ENCODE peak calls at places on chromosome 14, in seven cellular contexts. One of them, this sample, is unnamed.

GRCh38 chr14:104892517-104893434 is 27.7 kb downstream of the CEP170B start:
- DNase-seq in stimulated activated CD4-positive, alpha-beta T cell treated with anti-CD3 and anti-CD28 coated beads, Interleukin-1b, Interleukin-23, amount 100 ng/mL, for 24 hours: no peak
- DNase-seq in NCI-H510A treated with DMSO at 0.1 percent for 48 hours: no peak
- DNase-seq in heart left ventricle: peak
- DNase-seq in tibial artery: peak
- DNase-seq in activated gamma-delta T cell treated with Interleukin-2 at 50 U/mL for 16 hours: no peak
- DNase-seq in fibroblast of lung: no peak
- DNase-seq in this sample: no peak

GRCh38 chr14:35333347-35333730 is 41.2 kb downstream of the PSMA6 start:
- DNase-seq in tibial artery: no peak
- DNase-seq in fibroblast of lung: no peak
- DNase-seq in activated gamma-delta T cell treated with Interleukin-2 at 50 U/mL for 16 hours: no peak
- DNase-seq in heart left ventricle: no peak
- DNase-seq in NCI-H510A treated with DMSO at 0.1 percent for 48 hours: no peak
- DNase-seq in stimulated activated CD4-positive, alpha-beta T cell treated with anti-CD3 and anti-CD28 coated beads, Interleukin-1b, Interleukin-23, amount 100 ng/mL, for 24 hours: no peak
- DNase-seq in this sample: no peak

GRCh38 chr14:49849213-49849847 is 3.3 kb downstream of the NEMF start:
- DNase-seq in heart left ventricle: no peak
- DNase-seq in NCI-H510A treated with DMSO at 0.1 percent for 48 hours: peak
- DNase-seq in stimulated activated CD4-positive, alpha-beta T cell treated with anti-CD3 and anti-CD28 coated beads, Interleukin-1b, Interleukin-23, amount 100 ng/mL, for 24 hours: no peak
- DNase-seq in fibroblast of lung: no peak
- DNase-seq in tibial artery: no peak
- DNase-seq in activated gamma-delta T cell treated with Interleukin-2 at 50 U/mL for 16 hours: no peak
- DNase-seq in this sample: no peak

GRCh38 chr14:96126339-96126770 is 78.3 kb upstream of the BDKRB2 start:
- DNase-seq in activated gamma-delta T cell treated with Interleukin-2 at 50 U/mL for 16 hours: no peak
- DNase-seq in tibial artery: no peak
- DNase-seq in stimulated activated CD4-positive, alpha-beta T cell treated with anti-CD3 and anti-CD28 coated beads, Interleukin-1b, Interleukin-23, amount 100 ng/mL, for 24 hours: no peak
- DNase-seq in fibroblast of lung: no peak
- DNase-seq in NCI-H510A treated with DMSO at 0.1 percent for 48 hours: no peak
- DNase-seq in heart left ventricle: no peak
- DNase-seq in this sample: no peak

GRCh38 chr14:90421001-90421580 is 24.3 kb downstream of the CALM1 start:
- DNase-seq in heart left ventricle: no peak
- DNase-seq in fibroblast of lung: no peak
- DNase-seq in stimulated activated CD4-positive, alpha-beta T cell treated with anti-CD3 and anti-CD28 coated beads, Interleukin-1b, Interleukin-23, amount 100 ng/mL, for 24 hours: no peak
- DNase-seq in tibial artery: no peak
- DNase-seq in NCI-H510A treated with DMSO at 0.1 percent for 48 hours: no peak
- DNase-seq in activated gamma-delta T cell treated with Interleukin-2 at 50 U/mL for 16 hours: no peak
- DNase-seq in this sample: no peak

GRCh38 chr14:61178226-61179060 is 102.7 kb downstream of the TMEM30B start:
- DNase-seq in heart left ventricle: no peak
- DNase-seq in stimulated activated CD4-positive, alpha-beta T cell treated with anti-CD3 and anti-CD28 coated beads, Interleukin-1b, Interleukin-23, amount 100 ng/mL, for 24 hours: no peak
- DNase-seq in activated gamma-delta T cell treated with Interleukin-2 at 50 U/mL for 16 hours: no peak
- DNase-seq in fibroblast of lung: peak
- DNase-seq in tibial artery: peak
- DNase-seq in NCI-H510A treated with DMSO at 0.1 percent for 48 hours: no peak
- DNase-seq in this sample: peak

GRCh38 chr14:60349663-60350365 is 100.8 kb downstream of the PPM1A start:
- DNase-seq in tibial artery: no peak
- DNase-seq in stimulated activated CD4-positive, alpha-beta T cell treated with anti-CD3 and anti-CD28 coated beads, Interleukin-1b, Interleukin-23, amount 100 ng/mL, for 24 hours: no peak
- DNase-seq in activated gamma-delta T cell treated with Interleukin-2 at 50 U/mL for 16 hours: peak
- DNase-seq in NCI-H510A treated with DMSO at 0.1 percent for 48 hours: peak
- DNase-seq in heart left ventricle: no peak
- DNase-seq in fibroblast of lung: peak
- DNase-seq in this sample: no peak

GRCh38 chr14:54267172-54267571 is 129.6 kb upstream of the CDKN3 start:
- DNase-seq in fibroblast of lung: peak
- DNase-seq in activated gamma-delta T cell treated with Interleukin-2 at 50 U/mL for 16 hours: no peak
- DNase-seq in tibial artery: no peak
- DNase-seq in NCI-H510A treated with DMSO at 0.1 percent for 48 hours: no peak
- DNase-seq in heart left ventricle: no peak
- DNase-seq in stimulated activated CD4-positive, alpha-beta T cell treated with anti-CD3 and anti-CD28 coated beads, Interleukin-1b, Interleukin-23, amount 100 ng/mL, for 24 hours: no peak
- DNase-seq in this sample: no peak

GRCh38 chr14:99663716-99664635 is 19.0 kb downstream of the HHIPL1 start:
- DNase-seq in fibroblast of lung: no peak
- DNase-seq in activated gamma-delta T cell treated with Interleukin-2 at 50 U/mL for 16 hours: no peak
- DNase-seq in NCI-H510A treated with DMSO at 0.1 percent for 48 hours: no peak
- DNase-seq in tibial artery: no peak
- DNase-seq in heart left ventricle: no peak
- DNase-seq in stimulated activated CD4-positive, alpha-beta T cell treated with anti-CD3 and anti-CD28 coated beads, Interleukin-1b, Interleukin-23, amount 100 ng/mL, for 24 hours: no peak
- DNase-seq in this sample: no peak

This sample was measured in Panc1.